ENCODE peak calls at places on chromosome X, in ten cellular contexts. One of them, this sample, is unnamed.

GRCh38 chrX:68828740-68829593 is at the start of gene EFNB1:
- DNase-seq in brain microvascular endothelial cell: peak
- DNase-seq in GM12891: peak
- DNase-seq in T-helper 1 cell: peak
- DNase-seq in Calu3: peak
- DNase-seq in coronary artery: peak
- DNase-seq in fibroblast of the aortic adventitia: peak
- DNase-seq in NCI-H774: peak
- DNase-seq in activated naive CD4-positive, alpha-beta T cell treated with anti-CD3 and anti-CD28 coated beads, Interleukin-2, amount 50 U/mL, for 16 hours: peak
- DNase-seq in H9: peak
- DNase-seq in this sample: peak

GRCh38 chrX:49748211-49748956 is 52.6 kb upstream of the PAGE1 start:
- DNase-seq in brain microvascular endothelial cell: no peak
- DNase-seq in GM12891: no peak
- DNase-seq in T-helper 1 cell: no peak
- DNase-seq in Calu3: no peak
- DNase-seq in coronary artery: no peak
- DNase-seq in fibroblast of the aortic adventitia: no peak
- DNase-seq in NCI-H774: no peak
- DNase-seq in activated naive CD4-positive, alpha-beta T cell treated with anti-CD3 and anti-CD28 coated beads, Interleukin-2, amount 50 U/mL, for 16 hours: no peak
- DNase-seq in H9: no peak
- DNase-seq in this sample: no peak

GRCh38 chrX:23505531-23506303 is 161.6 kb upstream of the PRDX4 start:
- DNase-seq in brain microvascular endothelial cell: no peak
- DNase-seq in GM12891: no peak
- DNase-seq in T-helper 1 cell: no peak
- DNase-seq in Calu3: no peak
- DNase-seq in coronary artery: no peak
- DNase-seq in fibroblast of the aortic adventitia: no peak
- DNase-seq in NCI-H774: no peak
- DNase-seq in activated naive CD4-positive, alpha-beta T cell treated with anti-CD3 and anti-CD28 coated beads, Interleukin-2, amount 50 U/mL, for 16 hours: no peak
- DNase-seq in H9: peak
- DNase-seq in this sample: no peak

GRCh38 chrX:18574591-18574990 is 97.3 kb downstream of the RS1 start:
- DNase-seq in brain microvascular endothelial cell: peak
- DNase-seq in GM12891: no peak
- DNase-seq in T-helper 1 cell: no peak
- DNase-seq in Calu3: peak
- DNase-seq in coronary artery: no peak
- DNase-seq in fibroblast of the aortic adventitia: peak
- DNase-seq in NCI-H774: no peak
- DNase-seq in activated naive CD4-positive, alpha-beta T cell treated with anti-CD3 and anti-CD28 coated beads, Interleukin-2, amount 50 U/mL, for 16 hours: no peak
- DNase-seq in H9: no peak
- DNase-seq in this sample: no peak

GRCh38 chrX:9557508-9557907 is 92.7 kb downstream of the TBL1X start:
- DNase-seq in brain microvascular endothelial cell: no peak
- DNase-seq in GM12891: no peak
- DNase-seq in T-helper 1 cell: no peak
- DNase-seq in Calu3: no peak
- DNase-seq in coronary artery: no peak
- DNase-seq in fibroblast of the aortic adventitia: no peak
- DNase-seq in NCI-H774: no peak
- DNase-seq in activated naive CD4-positive, alpha-beta T cell treated with anti-CD3 and anti-CD28 coated beads, Interleukin-2, amount 50 U/mL, for 16 hours: no peak
- DNase-seq in H9: no peak
- DNase-seq in this sample: no peak

GRCh38 chrX:123422875-123423274 is 238.8 kb downstream of the GRIA3 start:
- DNase-seq in brain microvascular endothelial cell: peak
- DNase-seq in GM12891: no peak
- DNase-seq in T-helper 1 cell: no peak
- DNase-seq in Calu3: peak
- DNase-seq in coronary artery: no peak
- DNase-seq in fibroblast of the aortic adventitia: peak
- DNase-seq in NCI-H774: no peak
- DNase-seq in activated naive CD4-positive, alpha-beta T cell treated with anti-CD3 and anti-CD28 coated beads, Interleukin-2, amount 50 U/mL, for 16 hours: no peak
- DNase-seq in H9: no peak
- DNase-seq in this sample: no peak

GRCh38 chrX:115226929-115227328 is 7.0 kb downstream of the LRCH2 start:
- DNase-seq in brain microvascular endothelial cell: peak
- DNase-seq in GM12891: no peak
- DNase-seq in T-helper 1 cell: no peak
- DNase-seq in Calu3: peak
- DNase-seq in coronary artery: no peak
- DNase-seq in fibroblast of the aortic adventitia: peak
- DNase-seq in NCI-H774: peak
- DNase-seq in activated naive CD4-positive, alpha-beta T cell treated with anti-CD3 and anti-CD28 coated beads, Interleukin-2, amount 50 U/mL, for 16 hours: no peak
- DNase-seq in H9: peak
- DNase-seq in this sample: no peak

GRCh38 chrX:120549483-120550452 is 11.0 kb downstream of the CUL4B start:
- DNase-seq in brain microvascular endothelial cell: peak
- DNase-seq in GM12891: no peak
- DNase-seq in T-helper 1 cell: no peak
- DNase-seq in Calu3: peak
- DNase-seq in coronary artery: no peak
- DNase-seq in fibroblast of the aortic adventitia: peak
- DNase-seq in NCI-H774: no peak
- DNase-seq in activated naive CD4-positive, alpha-beta T cell treated with anti-CD3 and anti-CD28 coated beads, Interleukin-2, amount 50 U/mL, for 16 hours: peak
- DNase-seq in H9: no peak
- DNase-seq in this sample: no peak

GRCh38 chrX:81174286-81174685 is 27.4 kb downstream of the HMGN5 start:
- DNase-seq in brain microvascular endothelial cell: no peak
- DNase-seq in GM12891: no peak
- DNase-seq in T-helper 1 cell: no peak
- DNase-seq in Calu3: no peak
- DNase-seq in coronary artery: no peak
- DNase-seq in fibroblast of the aortic adventitia: peak
- DNase-seq in NCI-H774: no peak
- DNase-seq in activated naive CD4-positive, alpha-beta T cell treated with anti-CD3 and anti-CD28 coated beads, Interleukin-2, amount 50 U/mL, for 16 hours: no peak
- DNase-seq in H9: no peak
- DNase-seq in this sample: no peak

This sample was measured in osteocyte.